ENCODE peak calls at places on chromosomes 6 and 20, in five cellular contexts. E, U, F, G and Q are unnamed samples.

GRCh38 chr6:163764565-163764964 is 350.0 kb downstream of the QKI start:
- DNase-seq in F (no peak), U (no peak), E (no peak), G (no peak), Q (no peak)

GRCh38 chr6:135075018-135075417 is 20.4 kb upstream of the HBS1L start:
- DNase-seq in F (no peak), E (no peak), G (no peak), U (no peak), Q (no peak)

GRCh38 chr6:146650799-146651481 is 52.2 kb downstream of the ADGB start:
- DNase-seq in G (peak), U (peak), E (no peak), F (no peak), Q (no peak)

GRCh38 chr6:148779142-148779562 is 32.3 kb downstream of the UST start:
- DNase-seq in F (peak), E (peak), U (no peak), G (peak), Q (no peak)

GRCh38 chr6:48813821-48814220 is 649.2 kb downstream of the MMUT start:
- DNase-seq in E (peak), U (peak), F (peak), G (peak), Q (no peak)

GRCh38 chr6:52074155-52074554 is 13.3 kb downstream of the PKHD1 start:
- DNase-seq in E (no peak), G (no peak), F (no peak), U (no peak), Q (no peak)

GRCh38 chr20:17225891-17226409 is 890 bp upstream of the PCSK2 start:
- DNase-seq in F (no peak), U (no peak), E (no peak), G (no peak), Q (no peak)

GRCh38 chr6:81769834-81770233 is 17.4 kb upstream of the TENT5A start:
- DNase-seq in G (peak), F (no peak), U (peak), E (no peak), Q (peak)

GRCh38 chr6:53361549-53362031 is 12.8 kb upstream of the ELOVL5 start:
- DNase-seq in E (no peak), U (peak), G (peak), F (no peak), Q (peak)

GRCh38 chr6:393391-394221 is 2.1 kb downstream of the IRF4 start:
- DNase-seq in F (no peak), G (no peak), U (no peak), E (no peak), Q (no peak)

GRCh38 chr6:52499026-52499425 is 77.8 kb downstream of the TRAM2 start:
- DNase-seq in G (peak), E (no peak), U (peak), F (peak), Q (peak)

GRCh38 chr6:148436466-148436865 is 93.8 kb downstream of the SASH1 start:
- DNase-seq in G (no peak), U (no peak), F (no peak), E (no peak), Q (no peak)

GRCh38 chr6:30061766-30062458 is 847 bp downstream of the POLR1H start:
- DNase-seq in G (peak), E (peak), U (no peak), F (peak), Q (peak)

GRCh38 chr6:155352812-155353211 is 38.5 kb upstream of the TFB1M start:
- DNase-seq in U (peak), F (peak), E (peak), G (peak), Q (peak)

GRCh38 chr6:56246941-56247653 is at the start of gene COL21A1:
- DNase-seq in G (no peak), U (no peak), E (peak), F (peak), Q (no peak)

GRCh38 chr20:4613718-4614620 is 107.7 kb upstream of the PRND start:
- DNase-seq in G (peak), F (peak), U (no peak), E (peak), Q (peak)

GRCh38 chr6:162344935-162345599 is 382.5 kb downstream of the PRKN start:
- DNase-seq in F (peak), U (peak), E (peak), G (peak), Q (peak)

GRCh38 chr6:43806041-43806757 is 36.2 kb downstream of the VEGFA start:
- DNase-seq in G (no peak), F (no peak), U (no peak), E (no peak), Q (no peak)

GRCh38 chr6:157552956-157553485 is 172.0 kb downstream of the ZDHHC14 start:
- DNase-seq in F (no peak), E (no peak), G (no peak), U (no peak), Q (no peak)

GRCh38 chr6:12007915-12008286 is 4.2 kb upstream of the HIVEP1 start:
- DNase-seq in F (no peak), U (no peak), G (no peak), E (no peak), Q (no peak)

GRCh38 chr6:30682181-30683117 is 4.0 kb downstream of the PPP1R18 start:
- DNase-seq in U (peak), F (peak), E (peak), G (peak), Q (peak)

GRCh38 chr6:15358579-15359327 is 112.9 kb downstream of the JARID2 start:
- DNase-seq in U (no peak), G (no peak), E (peak), F (no peak), Q (peak)

GRCh38 chr20:10338781-10339180 is 95.2 kb downstream of the MKKS start:
- DNase-seq in G (peak), U (no peak), F (no peak), E (no peak), Q (no peak)

GRCh38 chr6:43989556-43990248 is 137.6 kb downstream of the MRPL14 start:
- DNase-seq in F (no peak), U (no peak), G (no peak), E (no peak), Q (no peak)

GRCh38 chr6:43934183-43934802 is 164.3 kb downstream of the VEGFA start:
- DNase-seq in U (no peak), F (no peak), G (no peak), E (no peak), Q (no peak)

GRCh38 chr6:148398686-148399085 is 56.0 kb downstream of the SASH1 start:
- DNase-seq in U (no peak), F (no peak), G (no peak), E (no peak), Q (no peak)

GRCh38 chr20:15012551-15012950 is 675.1 kb upstream of the FLRT3 start:
- DNase-seq in U (no peak), F (no peak), E (no peak), G (no peak), Q (no peak)

GRCh38 chr6:30325873-30326445 is 768 bp upstream of the TRIM39 start:
- DNase-seq in U (no peak), F (no peak), G (no peak), E (no peak), Q (peak)

GRCh38 chr6:152380351-152380767 is 256.8 kb downstream of the SYNE1 start:
- DNase-seq in U (peak), G (peak), F (peak), E (peak), Q (peak)

GRCh38 chr20:62227977-62228958 is 8.2 kb upstream of the HRH3 start:
- DNase-seq in F (no peak), U (no peak), E (no peak), G (no peak), Q (no peak)

GRCh38 chr20:61600061-61600460 is 348.0 kb downstream of the CDH4 start:
- DNase-seq in F (no peak), E (no peak), G (no peak), U (no peak), Q (no peak)

GRCh38 chr6:55734256-55734655 is 141.1 kb downstream of the BMP5 start:
- DNase-seq in E (no peak), F (no peak), G (no peak), U (no peak), Q (peak)

GRCh38 chr6:4320860-4321259 is 185.5 kb upstream of the ECI2 start:
- DNase-seq in E (peak), G (peak), U (peak), F (peak), Q (peak)

GRCh38 chr20:38973546-38974120 is 11.5 kb downstream of the DHX35 start:
- DNase-seq in F (peak), E (peak), U (peak), G (peak), Q (peak)

GRCh38 chr20:2599265-2600060 is 53.0 kb upstream of the NOP56 start:
- DNase-seq in E (no peak), F (no peak), G (no peak), U (peak), Q (no peak)

GRCh38 chr6:75084872-75085381 is 120.9 kb downstream of the COL12A1 start:
- DNase-seq in U (no peak), F (peak), G (no peak), E (no peak), Q (no peak)

GRCh38 chr20:6108330-6108729 is 14.5 kb downstream of the FERMT1 start:
- DNase-seq in F (no peak), E (no peak), G (no peak), U (no peak), Q (no peak)

GRCh38 chr6:5287205-5287965 is 26.1 kb downstream of the FARS2 start:
- DNase-seq in U (peak), G (peak), F (peak), E (peak), Q (peak)

GRCh38 chr6:109705258-109705657 is 14.2 kb downstream of the FIG4 start:
- DNase-seq in E (peak), U (peak), F (peak), G (peak), Q (peak)
- H3K4me3 ChIP-seq in E (no peak), U (no peak), F (no peak), G (no peak), Q (no peak)

GRCh38 chr6:104940238-104940880 is 16.5 kb upstream of the LIN28B start:
- DNase-seq in E (no peak), U (no peak), G (no peak), F (no peak), Q (no peak)
- H3K4me3 ChIP-seq in E (peak), U (peak), G (no peak), F (no peak), Q (peak)

GRCh38 chr6:6820688-6821238 is 232.2 kb downstream of the LY86 start:
- DNase-seq in E (no peak), U (no peak), F (no peak), G (no peak), Q (no peak)

GRCh38 chr6:6815732-6816131 is 227.2 kb downstream of the LY86 start:
- DNase-seq in G (peak), F (no peak), U (no peak), E (peak), Q (no peak)

GRCh38 chr6:6816716-6817115 is 228.2 kb downstream of the LY86 start:
- DNase-seq in G (no peak), U (no peak), E (no peak), F (no peak), Q (no peak)

GRCh38 chr6:6821639-6822261 is 233.2 kb downstream of the LY86 start:
- DNase-seq in E (no peak), G (no peak), U (no peak), F (no peak), Q (no peak)

GRCh38 chr6:6818078-6818639 is 229.6 kb downstream of the LY86 start:
- DNase-seq in G (no peak), U (no peak), F (no peak), E (no peak), Q (no peak)
- H3K4me3 ChIP-seq in G (no peak), U (no peak), F (no peak), E (no peak), Q (no peak)

GRCh38 chr6:121383478-121383877 is 49.2 kb upstream of the TBC1D32 start:
- DNase-seq in E (no peak), U (no peak), G (no peak), F (no peak), Q (no peak)
- H3K4me3 ChIP-seq in E (no peak), U (no peak), G (no peak), F (no peak), Q (no peak)

GRCh38 chr6:27829453-27830211 is 82.6 kb downstream of the OR2B2 start:
- DNase-seq in G (no peak), F (no peak), E (no peak), U (no peak), Q (no peak)
- H3K4me3 ChIP-seq in G (peak), F (peak), E (peak), U (peak), Q (peak)

GRCh38 chr20:1490643-1491042 is 577 bp downstream of the SIRPB2 start:
- DNase-seq in G (no peak), F (no peak), U (no peak), E (no peak), Q (no peak)
- H3K4me3 ChIP-seq in G (no peak), F (no peak), U (no peak), E (no peak), Q (no peak)